ENCODE peak calls at places on chromosomes 11 and 22, in five cellular contexts. G, N, E, P and S are unnamed samples.

GRCh38 chr11:34451053-34451452 is 12.3 kb downstream of the CAT start:
- DNase-seq in G (no peak), N (no peak), E (no peak), P (no peak), S (no peak)

GRCh38 chr11:78567209-78567608 is 7.5 kb downstream of the NARS2 start:
- DNase-seq in G (no peak), N (no peak), E (no peak), P (peak), S (peak)

GRCh38 chr11:111408789-111409727 is 30.0 kb upstream of the POU2AF1 start:
- DNase-seq in G (no peak), N (peak), E (no peak), P (peak), S (peak)

GRCh38 chr11:106988151-106988806 is 30.0 kb downstream of the GUCY1A2 start:
- DNase-seq in G (no peak), N (peak), E (no peak), P (peak), S (peak)

GRCh38 chr11:69060005-69060404 is 11.3 kb downstream of the TPCN2 start:
- DNase-seq in G (no peak), N (no peak), E (no peak), P (no peak), S (no peak)

GRCh38 chr11:122310701-122311100 is 194.7 kb upstream of the BLID start:
- DNase-seq in G (no peak), N (no peak), E (no peak), P (no peak), S (no peak)

GRCh38 chr22:16827506-16827905 is 2.3 kb upstream of the XKR3 start:
- DNase-seq in G (no peak), N (no peak), E (no peak), P (no peak), S (no peak)

GRCh38 chr11:94657629-94658028 is 90.5 kb downstream of the PIWIL4 start:
- DNase-seq in G (no peak), N (no peak), E (no peak), P (no peak), S (no peak)

GRCh38 chr11:127789887-127790286 is 789.3 kb upstream of the KIRREL3 start:
- DNase-seq in G (peak), N (no peak), E (no peak), P (no peak), S (peak)

GRCh38 chr22:25030636-25031035 is 78.1 kb downstream of the KIAA1671 start:
- DNase-seq in G (no peak), N (no peak), E (peak), P (no peak), S (no peak)

GRCh38 chr22:46213052-46213451 is 37.0 kb downstream of the CDPF1 start:
- DNase-seq in G (no peak), N (no peak), E (no peak), P (no peak), S (no peak)

GRCh38 chr11:91700854-91701253 is 523.8 kb upstream of the FAT3 start:
- DNase-seq in G (no peak), N (no peak), E (no peak), P (no peak), S (no peak)
- H3K4me3 ChIP-seq in G (no peak), N (no peak), E (no peak), P (no peak), S (no peak)

GRCh38 chr11:73277467-73277866 is 5.3 kb downstream of the P2RY6 start:
- DNase-seq in G (no peak), N (no peak), E (no peak), P (no peak), S (no peak)

GRCh38 chr11:73273246-73273890 is 1.2 kb downstream of the P2RY6 start:
- DNase-seq in G (no peak), N (no peak), E (no peak), P (no peak), S (no peak)

GRCh38 chr11:73274722-73275380 is 2.7 kb downstream of the P2RY6 start:
- DNase-seq in G (no peak), N (no peak), E (no peak), P (no peak), S (no peak)

GRCh38 chr11:73272680-73273038 is 521 bp downstream of the P2RY6 start:
- DNase-seq in G (no peak), N (no peak), E (no peak), P (no peak), S (no peak)

DNA sequence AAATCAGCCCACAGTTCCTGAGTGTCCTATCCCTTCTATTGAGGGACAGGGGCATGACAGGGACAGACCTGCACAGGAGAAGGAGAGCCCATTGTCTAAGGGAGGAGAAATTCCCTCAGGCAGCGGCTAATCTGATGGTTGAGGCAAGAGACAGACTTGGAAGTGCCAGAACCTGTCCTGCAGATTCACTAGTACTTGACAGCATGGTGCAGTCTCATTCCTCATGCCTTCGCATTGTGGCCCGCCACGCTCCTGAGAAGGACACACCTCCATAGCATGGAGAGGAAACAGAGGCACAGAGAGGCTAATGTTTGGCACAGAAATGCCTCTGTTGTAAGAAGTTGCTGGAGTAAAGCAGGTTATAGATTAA is 3.2 kb downstream of the P2RY6 start:
- DNase-seq in G (no peak), N (no peak), E (no peak), P (no peak), S (no peak)
- H3K4me3 ChIP-seq in G (no peak), N (no peak), E (no peak), P (no peak), S (no peak)

DNA sequence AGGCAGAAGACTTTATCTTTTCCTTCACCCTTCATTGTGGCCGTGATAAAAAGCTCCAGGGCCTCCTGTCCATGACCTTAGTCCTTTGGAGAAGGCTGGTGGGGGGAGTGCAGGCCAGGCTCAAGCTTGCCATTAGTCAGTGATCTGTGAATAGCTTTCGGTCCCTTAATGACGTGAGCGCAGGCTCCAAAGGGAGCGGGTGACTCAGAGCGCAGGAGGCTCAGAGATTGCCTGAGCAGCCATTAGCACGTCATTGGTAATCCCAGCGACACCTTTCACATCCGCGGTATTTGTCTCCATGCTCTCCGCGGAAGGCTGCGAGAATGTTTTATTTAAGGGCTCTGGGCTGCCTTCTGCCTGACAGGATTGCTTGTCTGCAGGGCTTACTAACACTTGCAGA is 458.5 kb downstream of the METTL15 start:
- DNase-seq in G (peak), N (peak), E (peak), P (peak), S (peak)
- H3K4me3 ChIP-seq in G (no peak), N (no peak), E (no peak), P (no peak), S (peak)

GRCh38 chr11:92965196-92965595 is 4.3 kb upstream of the MTNR1B start:
- DNase-seq in G (no peak), N (no peak), E (no peak), P (no peak), S (no peak)

GRCh38 chr11:92969293-92969633 is 188 bp upstream of the MTNR1B start:
- DNase-seq in G (no peak), N (no peak), E (no peak), P (no peak), S (no peak)

GRCh38 chr11:92967178-92967577 is 2.3 kb upstream of the MTNR1B start:
- DNase-seq in G (no peak), N (no peak), E (no peak), P (no peak), S (no peak)

GRCh38 chr11:92972248-92972647 is 2.8 kb downstream of the MTNR1B start:
- DNase-seq in G (no peak), N (no peak), E (no peak), P (no peak), S (no peak)

GRCh38 chr11:92969634-92970347 is at the start of gene MTNR1B:
- DNase-seq in G (peak), N (no peak), E (no peak), P (no peak), S (no peak)
- H3K4me3 ChIP-seq in G (no peak), N (no peak), E (no peak), P (no peak), S (peak)

DNA sequence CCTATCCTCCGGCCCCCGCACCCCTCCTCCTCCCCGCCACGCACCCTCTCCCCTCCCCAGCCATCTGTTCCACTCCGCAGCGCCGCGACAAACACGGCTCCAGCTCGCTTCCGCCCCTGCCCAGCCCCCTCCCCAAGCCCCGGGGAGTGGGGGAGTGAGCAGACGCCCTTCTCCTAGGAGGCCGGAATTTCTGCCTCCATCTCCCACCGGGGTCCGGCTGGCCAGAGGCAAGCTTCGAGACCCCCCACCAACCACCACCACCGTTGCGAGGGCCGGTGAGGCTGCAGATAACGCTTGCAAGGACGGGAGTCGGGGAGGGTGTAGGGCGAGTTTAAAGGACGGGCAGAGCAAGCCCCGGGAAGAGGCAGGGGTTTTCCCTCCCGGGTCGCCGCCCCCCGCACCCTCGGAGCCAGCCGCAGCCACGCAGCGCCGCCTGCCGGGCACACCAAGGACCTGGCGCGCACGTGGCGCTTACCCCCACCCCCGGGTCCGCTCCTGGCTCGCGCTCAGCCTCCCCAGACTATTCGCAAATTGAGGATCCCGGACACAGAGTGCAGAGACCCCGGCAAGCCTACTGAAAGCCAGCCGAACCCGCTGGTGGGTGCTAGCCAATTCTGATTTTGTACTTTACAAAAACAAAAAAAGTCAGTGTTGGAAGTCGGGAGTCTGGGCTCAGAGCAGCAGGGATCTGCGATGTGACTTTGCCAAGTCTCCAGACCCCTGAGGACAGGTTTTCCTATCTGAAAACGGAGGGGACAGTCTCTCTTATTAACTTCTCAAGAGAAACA is 22.6 kb downstream of the RTN4RL2 start:
- DNase-seq in G (peak), N (no peak), E (no peak), P (peak), S (peak)
- H3K4me3 ChIP-seq in G (no peak), N (no peak), E (no peak), P (peak), S (peak)

GRCh38 chr11:116071241-116071640 is 567.0 kb upstream of the CADM1 start:
- DNase-seq in G (no peak), N (no peak), E (no peak), P (no peak), S (no peak)

GRCh38 chr11:116072776-116073175 is 568.6 kb upstream of the CADM1 start:
- DNase-seq in G (peak), N (no peak), E (no peak), P (no peak), S (no peak)

GRCh38 chr11:116077092-116077491 is 572.9 kb upstream of the CADM1 start:
- DNase-seq in G (no peak), N (no peak), E (no peak), P (no peak), S (no peak)

GRCh38 chr11:116072133-116072532 is 567.9 kb upstream of the CADM1 start:
- DNase-seq in G (no peak), N (no peak), E (no peak), P (no peak), S (no peak)

DNA sequence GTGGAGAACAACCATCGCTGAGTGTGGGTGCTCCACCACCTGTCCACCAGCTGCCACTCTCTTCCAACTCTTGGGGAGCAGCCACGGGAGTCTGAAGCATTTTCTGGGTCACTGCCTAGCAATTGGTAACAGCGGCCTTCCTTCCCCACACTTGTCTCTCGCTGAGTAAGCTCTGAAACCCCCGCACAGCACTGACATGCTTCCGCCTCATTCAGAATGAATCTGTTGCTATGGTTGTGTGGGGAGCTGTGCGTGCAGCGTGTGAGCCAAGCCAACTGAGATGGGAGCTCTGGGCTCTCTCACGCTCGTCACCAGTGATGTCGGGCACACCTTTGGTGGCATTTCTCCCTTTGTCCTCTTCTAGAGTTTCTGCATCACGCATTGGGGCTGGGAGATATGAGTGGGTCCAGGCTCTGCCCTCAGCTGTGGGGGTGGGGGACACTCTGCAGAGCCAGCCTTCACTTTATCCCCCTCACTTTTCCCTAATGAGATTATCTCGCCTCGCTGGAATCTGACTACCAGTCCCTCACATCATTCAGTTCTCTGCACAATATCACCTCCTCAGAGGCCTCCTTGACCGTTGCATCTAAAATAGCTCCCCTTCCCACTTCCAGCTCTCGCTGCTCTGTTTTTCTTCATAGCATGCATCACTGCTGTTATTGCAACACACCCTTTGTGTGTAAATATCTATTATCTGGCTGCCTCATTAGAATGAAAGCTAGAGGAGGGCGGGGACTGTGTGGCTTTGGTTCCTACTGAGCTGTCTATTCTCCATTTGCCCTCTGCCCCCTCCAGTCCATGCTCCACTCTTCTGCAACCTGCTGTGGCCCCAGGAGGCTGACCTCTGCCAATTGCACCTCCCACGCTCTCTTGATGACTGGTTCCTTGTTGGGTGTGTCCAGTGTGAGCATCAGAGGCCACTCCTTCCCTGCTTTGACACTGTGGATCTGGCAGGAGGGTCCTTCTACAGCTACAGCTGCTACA is 569.9 kb upstream of the CADM1 start:
- DNase-seq in G (no peak), N (no peak), E (no peak), P (no peak), S (no peak)
- H3K4me3 ChIP-seq in G (no peak), N (no peak), E (no peak), P (no peak), S (no peak)